ENCODE peak calls at places on chromosomes 16 and 17, in five cellular contexts. E, J, K, Z and P are unnamed samples.

GRCh38 chr17:58059141-58059540 is 24.1 kb upstream of the DYNLL2 start:
- DNase-seq in K (no peak), J (no peak), E (no peak), Z (no peak), P (no peak)

GRCh38 chr16:73058616-73059409 is 10.9 kb upstream of the ZFHX3 start:
- DNase-seq in K (peak; percentile 71), J (peak; percentile 60), Z (peak; percentile 72), E (peak; percentile 71), P (no peak)

GRCh38 chr16:70801611-70802010 is 653 bp upstream of the VAC14 start:
- DNase-seq in Z (no peak), K (no peak), J (no peak), E (no peak), P (no peak)

GRCh38 chr17:75896360-75897075 is at the start of gene TRIM65:
- DNase-seq in Z (peak; percentile 95), E (peak; percentile 81), K (peak; percentile 67), J (peak; percentile 92), P (peak; percentile 92)

GRCh38 chr17:82593590-82594087 is 54.6 kb downstream of the WDR45B start:
- DNase-seq in K (no peak), E (no peak), J (no peak), Z (no peak), P (no peak)

GRCh38 chr17:11705111-11705510 is 106.8 kb downstream of the DNAH9 start:
- DNase-seq in J (no peak), K (peak; percentile 3), Z (no peak), E (no peak), P (no peak)

GRCh38 chr17:71437176-71437575 is 683.6 kb upstream of the SOX9 start:
- DNase-seq in K (no peak), Z (no peak), E (peak; percentile 11), J (no peak), P (no peak)

GRCh38 chr17:82228842-82229685 is at the start of gene SLC16A3:
- DNase-seq in E (peak; percentile 88), Z (peak; percentile 82), K (peak; percentile 66), J (peak; percentile 85), P (peak; percentile 88)

GRCh38 chr17:42900460-42901331 is at the start of gene G6PC1:
- DNase-seq in K (no peak), J (no peak), E (no peak), Z (no peak), P (no peak)

GRCh38 chr17:55730808-55731207 is 8.1 kb upstream of the TMEM100 start:
- DNase-seq in Z (no peak), J (no peak), K (peak; percentile 23), E (peak; percentile 32), P (no peak)

GRCh38 chr17:82520041-82520910 is 744 bp downstream of the FOXK2 start:
- DNase-seq in K (peak; percentile 38), Z (peak; percentile 68), E (peak; percentile 32), J (peak; percentile 68), P (no peak)

GRCh38 chr16:78022347-78022746 is at the start of gene CLEC3A:
- DNase-seq in E (no peak), J (no peak), Z (no peak), K (no peak), P (no peak)

GRCh38 chr17:38868095-38868967 is 1.5 kb upstream of the LASP1 start:
- DNase-seq in K (peak; percentile 57), E (peak; percentile 83), Z (peak; percentile 74), J (no peak), P (no peak)

GRCh38 chr17:65442691-65443090 is 118.8 kb downstream of the AXIN2 start:
- DNase-seq in Z (no peak), K (no peak), J (no peak), E (no peak), P (no peak)

GRCh38 chr16:21626659-21627277 is 25.6 kb downstream of the IGSF6 start:
- DNase-seq in Z (no peak), J (no peak), K (peak; percentile 91), E (peak; percentile 72), P (no peak)

GRCh38 chr17:38922538-38923291 is 2.7 kb upstream of the LASP1NB start:
- DNase-seq in E (peak; percentile 91), J (no peak), Z (peak; percentile 72), K (peak; percentile 88), P (no peak)

GRCh38 chr16:84606081-84606875 is 11.6 kb downstream of the COTL1 start:
- DNase-seq in E (no peak), J (no peak), K (no peak), Z (no peak), P (no peak)

GRCh38 chr17:11909348-11909747 is 87.9 kb downstream of the ZNF18 start:
- DNase-seq in J (no peak), E (no peak), Z (no peak), K (no peak), P (no peak)

GRCh38 chr17:3802461-3803307 is 1.7 kb upstream of the ITGAE start:
- DNase-seq in Z (no peak), E (peak; percentile 80), J (no peak), K (peak; percentile 93), P (no peak)

GRCh38 chr16:11370084-11370931 is 25.0 kb downstream of the RMI2 start:
- DNase-seq in E (no peak), Z (no peak), J (no peak), K (peak; percentile 76), P (no peak)

GRCh38 chr17:77508047-77508715 is 367.4 kb downstream of the SEC14L1 start:
- DNase-seq in Z (peak; percentile 9), E (no peak), K (peak; percentile 25), J (no peak), P (no peak)

GRCh38 chr17:283911-284675 is 68.5 kb downstream of the RPH3AL start:
- DNase-seq in E (no peak), K (no peak), Z (no peak), J (no peak), P (no peak)

GRCh38 chr16:19380316-19380715 is 37.4 kb upstream of the TMC5 start:
- DNase-seq in E (no peak), K (no peak), Z (no peak), J (no peak), P (no peak)

GRCh38 chr17:15917439-15918027 is 27.4 kb upstream of the ADORA2B start:
- DNase-seq in Z (no peak), J (peak; percentile 48), E (no peak), K (no peak), P (no peak)

GRCh38 chr16:72927199-72928088 is 120.5 kb downstream of the ZFHX3 start:
- DNase-seq in K (peak; percentile 90), J (no peak), E (peak; percentile 35), Z (peak; percentile 66), P (no peak)

GRCh38 chr17:29215717-29216116 is 30.9 kb upstream of the CRYBA1 start:
- DNase-seq in Z (no peak), J (no peak), E (peak; percentile 73), K (peak; percentile 74), P (no peak)

GRCh38 chr17:43010667-43011308 is 4.2 kb downstream of the IFI35 start:
- DNase-seq in E (no peak), K (no peak), J (no peak), Z (no peak), P (no peak)

DNA sequence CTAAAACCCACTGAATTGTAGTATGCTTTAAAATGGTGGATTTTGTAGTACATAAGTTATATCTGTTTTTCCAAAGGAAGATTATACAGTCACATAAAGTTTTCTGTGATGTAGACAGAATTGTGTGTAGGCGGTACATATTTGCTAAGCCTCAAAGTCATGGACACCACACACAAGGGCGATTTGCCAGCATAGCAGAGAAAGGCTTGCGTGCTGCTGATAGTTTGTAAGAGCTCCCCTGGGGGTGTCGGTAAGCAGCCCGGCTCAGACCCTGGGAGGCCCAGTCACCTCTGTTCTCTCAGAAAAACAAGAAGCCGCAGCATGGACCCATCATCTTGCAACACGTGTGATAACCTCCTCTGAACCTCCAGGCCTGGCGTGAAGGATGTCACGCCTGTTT is 38.3 kb upstream of the AKTIP start:
- DNase-seq in Z (no peak), K (peak; percentile 89), J (no peak), E (peak; percentile 61), P (no peak)
- TF ChIP-seq CTCF in Z (no peak), K (no peak), J (no peak), E (no peak), P (no peak)

DNA sequence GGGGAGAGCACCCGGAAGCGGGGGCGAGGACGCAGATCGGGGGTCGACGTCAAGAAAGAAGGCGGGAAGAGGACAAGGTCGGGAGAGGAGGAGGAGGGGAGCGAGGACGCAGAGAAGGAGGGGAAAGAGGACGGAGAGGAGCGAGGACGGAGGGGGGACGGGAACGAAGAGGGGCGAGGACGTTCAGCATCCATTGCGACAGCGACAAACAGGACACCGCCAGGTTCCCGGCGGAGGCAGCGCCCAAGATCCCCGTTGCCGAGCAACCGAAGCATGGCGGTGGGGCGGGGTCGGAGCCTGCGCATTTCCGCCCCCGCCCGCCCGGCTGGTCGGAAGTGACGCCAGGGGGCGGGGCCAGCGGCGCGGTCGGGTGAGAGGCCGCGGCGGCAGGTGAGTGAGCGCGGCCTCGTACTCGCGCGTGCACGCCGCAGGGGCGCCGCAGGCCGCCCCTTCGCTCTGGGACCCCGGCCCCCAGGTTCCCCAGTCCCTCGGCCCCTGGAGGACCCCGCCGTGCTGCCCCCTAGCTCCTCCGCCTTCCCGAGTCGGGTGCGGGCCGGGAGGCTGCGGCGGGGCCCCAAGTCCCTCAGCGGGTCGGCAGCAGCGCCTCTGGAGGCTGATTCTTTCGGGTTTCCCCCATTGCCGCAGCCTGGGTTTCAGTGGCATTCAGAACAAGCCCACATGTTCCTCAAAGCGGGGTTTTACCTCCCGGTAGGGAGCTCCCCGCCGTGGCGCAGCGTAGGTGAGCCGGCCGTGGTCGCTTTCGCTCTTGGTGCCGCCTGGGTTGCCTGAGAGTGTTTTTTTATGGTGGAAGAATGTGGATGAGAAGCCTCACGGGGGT is at the start of gene FAM234A:
- DNase-seq in Z (peak; percentile 97), E (peak; percentile 95), K (peak; percentile 89), J (peak; percentile 96), P (peak; percentile 86)
- TF ChIP-seq CTCF in Z (peak; percentile 36), E (peak; percentile 46), K (peak; percentile 42), J (peak; percentile 52), P (no peak)

GRCh38 chr16:54936979-54937672 is 6.5 kb downstream of the IRX5 start:
- DNase-seq in J (no peak), E (peak; percentile 47), Z (peak; percentile 81), K (peak; percentile 30), P (no peak)
- TF ChIP-seq CTCF in J (no peak), E (peak; percentile 75), Z (peak; percentile 55), K (peak; percentile 62), P (peak; percentile 58)

GRCh38 chr16:51133130-51133529 is 17.9 kb downstream of the SALL1 start:
- DNase-seq in J (no peak), K (no peak), E (no peak), Z (no peak), P (no peak)

GRCh38 chr16:51133691-51134090 is 17.4 kb downstream of the SALL1 start:
- DNase-seq in K (no peak), Z (no peak), J (no peak), E (no peak), P (no peak)

GRCh38 chr16:51134876-51135275 is 16.2 kb downstream of the SALL1 start:
- DNase-seq in J (no peak), Z (no peak), E (no peak), K (no peak), P (no peak)

GRCh38 chr16:51132484-51132883 is 18.6 kb downstream of the SALL1 start:
- DNase-seq in E (no peak), Z (no peak), J (no peak), K (no peak), P (no peak)

DNA sequence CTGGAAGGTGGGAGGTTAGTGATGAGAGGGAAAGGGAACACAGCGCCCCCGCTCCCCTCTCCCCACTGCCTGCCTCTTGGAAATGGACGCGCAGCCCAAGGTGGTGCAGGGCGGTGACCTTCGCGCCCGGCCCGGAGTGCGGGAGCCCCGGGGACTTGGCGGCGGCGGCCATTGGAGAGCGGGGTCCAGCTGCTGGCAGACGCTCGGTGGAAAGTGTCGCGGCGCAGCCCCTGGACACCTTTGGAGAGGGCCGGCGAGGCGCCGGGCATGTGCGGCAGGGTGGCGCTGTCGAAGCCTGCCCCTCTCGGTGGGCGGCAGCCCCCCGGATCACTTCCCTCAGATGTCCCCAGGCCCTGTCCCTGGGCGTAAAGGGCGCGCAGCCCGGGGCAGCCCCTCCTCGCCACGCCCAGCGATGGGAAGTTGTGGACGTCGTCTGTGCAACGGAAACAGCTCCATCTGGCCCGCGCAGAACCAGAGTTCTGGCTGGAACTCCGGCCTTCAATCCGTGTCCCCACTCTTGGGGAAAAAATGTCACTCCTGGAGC is 16.7 kb downstream of the SALL1 start:
- DNase-seq in K (no peak), E (no peak), J (no peak), Z (no peak), P (no peak)
- TF ChIP-seq CTCF in K (no peak), E (no peak), J (no peak), Z (no peak), P (no peak)